ENCODE peak calls at places on chromosome 13, in eight cellular contexts. Z is GM12892, G is ovary, S is KBM-7, T is progenitor cell of endocrine pancreas, Q is Karpas-422, M is endothelial cell, V is RCC 7860. J is an unnamed sample.

GRCh38 chr13:21138561-21138960 is 37.8 kb downstream of the SKA3 start:
- DNase-seq in V (no peak), S (peak; percentile 0), T (no peak), Z (no peak), Q (peak; percentile 39), M (no peak), G (no peak), J (no peak)

GRCh38 chr13:88063741-88064140 is 392.6 kb downstream of the SLITRK5 start:
- DNase-seq in S (no peak), G (no peak), Q (no peak), Z (no peak), T (no peak), M (no peak), V (peak; percentile 16), J (no peak)

GRCh38 chr13:27607125-27607524 is 13.2 kb downstream of the LNX2 start:
- DNase-seq in S (no peak), G (no peak), Z (no peak), Q (no peak), M (no peak), T (no peak), V (peak; percentile 7), J (no peak)

GRCh38 chr13:76825415-76825814 is 60.8 kb downstream of the KCTD12 start:
- DNase-seq in S (no peak), M (no peak), V (no peak), T (no peak), Q (no peak), G (no peak), Z (no peak), J (no peak)

GRCh38 chr13:37752156-37752555 is 117.4 kb downstream of the TRPC4 start:
- DNase-seq in M (no peak), Q (no peak), G (no peak), S (no peak), T (no peak), Z (no peak), V (no peak), J (no peak)

GRCh38 chr13:51122868-51123267 is 11.8 kb upstream of the C13orf42 start:
- DNase-seq in G (no peak), S (peak; percentile 35), V (no peak), T (no peak), M (no peak), Z (no peak), Q (no peak), J (no peak)

GRCh38 chr13:54433511-54434206 is 1405.0 kb downstream of the OLFM4 start:
- DNase-seq in Q (no peak), V (no peak), S (no peak), Z (no peak), M (no peak), T (no peak), G (no peak), J (no peak)

GRCh38 chr13:65535360-65535759 is 1694.8 kb downstream of the PCDH9 start:
- DNase-seq in Q (no peak), S (no peak), V (no peak), M (no peak), T (no peak), G (no peak), Z (no peak), J (no peak)

GRCh38 chr13:114148521-114148855 is 16.1 kb upstream of the RASA3 start:
- DNase-seq in Z (no peak), G (no peak), S (peak; percentile 54), T (no peak), M (no peak), V (no peak), Q (no peak), J (no peak)

GRCh38 chr13:23852351-23852750 is 36.8 kb downstream of the MIPEP start:
- DNase-seq in Z (no peak), S (no peak), T (no peak), Q (no peak), G (no peak), V (no peak), M (no peak), J (no peak)

GRCh38 chr13:102814025-102814607 is 15.2 kb downstream of the BIVM start:
- DNase-seq in G (no peak), V (no peak), Q (no peak), S (no peak), M (no peak), Z (no peak), T (no peak), J (no peak)

GRCh38 chr13:68232351-68233130 is 1002.4 kb upstream of the PCDH9 start:
- DNase-seq in Z (no peak), Q (no peak), G (no peak), S (no peak), T (no peak), M (no peak), V (no peak), J (no peak)

GRCh38 chr13:76992548-76993001 is 694 bp downstream of the CLN5 start:
- DNase-seq in Z (no peak), Q (peak; percentile 53), V (peak; percentile 3), S (no peak), M (no peak), G (peak; percentile 34), T (no peak), J (no peak)

GRCh38 chr13:52669677-52670076 is 17.0 kb downstream of the SUGT1 start:
- DNase-seq in T (no peak), M (no peak), Z (no peak), V (no peak), Q (no peak), G (no peak), S (no peak), J (no peak)

GRCh38 chr13:40993987-40994386 is 25.1 kb downstream of the ELF1 start:
- DNase-seq in V (no peak), Z (no peak), S (no peak), G (no peak), T (no peak), M (no peak), Q (no peak), J (no peak)

GRCh38 chr13:101144808-101145419 is 271.4 kb downstream of the NALCN start:
- DNase-seq in M (peak; percentile 21), S (peak; percentile 64), Q (peak; percentile 89), T (no peak), G (no peak), V (peak; percentile 28), Z (no peak), J (peak; percentile 23)

GRCh38 chr13:108267338-108267737 is 2.2 kb upstream of the TNFSF13B start:
- DNase-seq in T (no peak), S (no peak), Z (no peak), V (no peak), M (no peak), Q (no peak), G (no peak), J (no peak)

GRCh38 chr13:47661076-47661475 is 340.0 kb downstream of the SUCLA2 start:
- DNase-seq in Q (no peak), M (no peak), Z (no peak), S (no peak), V (no peak), G (no peak), T (no peak), J (no peak)

GRCh38 chr13:65926750-65927171 is 1303.4 kb downstream of the PCDH9 start:
- DNase-seq in T (no peak), M (peak; percentile 15), S (no peak), V (no peak), Q (peak; percentile 56), G (no peak), Z (no peak), J (no peak)

GRCh38 chr13:53250272-53250875 is 221.8 kb downstream of the OLFM4 start:
- DNase-seq in V (peak; percentile 57), Z (no peak), M (peak; percentile 37), G (no peak), T (peak; percentile 12), Q (peak; percentile 94), S (peak; percentile 80), J (peak; percentile 1)

GRCh38 chr13:101390461-101390860 is 25.8 kb downstream of the NALCN start:
- DNase-seq in S (no peak), Q (no peak), Z (no peak), G (no peak), M (no peak), V (no peak), T (no peak), J (no peak)

GRCh38 chr13:51814825-51815650 is 11.1 kb upstream of the DHRS12 start:
- DNase-seq in M (peak; percentile 73), S (peak; percentile 87), G (peak; percentile 43), Z (peak; percentile 57), T (peak; percentile 54), V (peak; percentile 30), Q (peak; percentile 94), J (peak; percentile 39)

GRCh38 chr13:114283581-114283980 is 2.2 kb downstream of the UPF3A start:
- DNase-seq in M (no peak), Z (no peak), V (no peak), Q (no peak), S (peak; percentile 38), T (no peak), G (no peak), J (no peak)

GRCh38 chr13:32142956-32143375 is 111.4 kb downstream of the FRY start:
- DNase-seq in M (peak; percentile 11), Z (no peak), Q (no peak), S (no peak), T (no peak), G (no peak), V (no peak), J (no peak)

GRCh38 chr13:49563513-49563912 is 21.8 kb downstream of the RCBTB1 start:
- DNase-seq in M (no peak), S (no peak), Z (no peak), G (no peak), Q (no peak), V (no peak), T (no peak), J (no peak)

GRCh38 chr13:22903925-22904324 is 276.9 kb upstream of the SGCG start:
- DNase-seq in M (no peak), G (no peak), Z (no peak), S (no peak), V (no peak), T (no peak), Q (no peak), J (no peak)

GRCh38 chr13:99356216-99357089 is 49.3 kb upstream of the GPR183 start:
- DNase-seq in S (peak; percentile 67), M (no peak), Q (no peak), Z (peak; percentile 29), G (peak; percentile 37), T (no peak), V (no peak), J (peak; percentile 33)

GRCh38 chr13:80037505-80037888 is 303.4 kb downstream of the SPRY2 start:
- DNase-seq in T (no peak), G (no peak), Z (no peak), Q (no peak), V (peak; percentile 77), M (no peak), S (no peak), J (peak; percentile 25)

GRCh38 chr13:30690282-30691188 is 44.8 kb upstream of the ALOX5AP start:
- DNase-seq in S (no peak), V (no peak), Q (peak; percentile 87), G (no peak), Z (no peak), T (no peak), M (no peak), J (peak; percentile 38)

GRCh38 chr13:36362251-36362650 is 16.1 kb upstream of the SPART start:
- DNase-seq in V (peak; percentile 74), M (no peak), G (no peak), T (no peak), Z (no peak), Q (no peak), S (no peak), J (peak; percentile 34)

GRCh38 chr13:47188802-47189201 is 291.9 kb upstream of the HTR2A start:
- DNase-seq in Q (no peak), V (no peak), T (no peak), Z (no peak), S (no peak), G (no peak), M (no peak), J (no peak)